ENCODE peak calls at places on chromosomes 16 and 17, in ten cellular contexts. A, V, S, C, U, P, H, K, B and Z are unnamed samples.

GRCh38 chr16:55279598-55279997 is 44.4 kb upstream of the IRX6 start:
- DNase-seq in U (no peak), V (no peak), H (no peak), A (no peak), P (no peak), C (no peak), B (no peak), S (no peak), K (no peak), Z (no peak)

GRCh38 chr17:78125138-78125913 is 3.2 kb downstream of the TMC6 start:
- DNase-seq in K (no peak), H (no peak), S (no peak), P (no peak), C (no peak), A (no peak), U (no peak), B (no peak), V (no peak), Z (no peak)

GRCh38 chr16:79391395-79391794 is 209.1 kb downstream of the MAF start:
- DNase-seq in K (no peak), S (no peak), A (no peak), U (no peak), H (no peak), B (no peak), C (no peak), V (no peak), P (no peak), Z (no peak)

GRCh38 chr16:67708368-67708771 is 10.7 kb downstream of the GFOD2 start:
- DNase-seq in S (no peak), H (no peak), A (no peak), U (no peak), C (peak), B (no peak), V (no peak), P (no peak), K (peak), Z (no peak)

GRCh38 chr17:59331929-59332889 is 754 bp downstream of the YPEL2 start:
- DNase-seq in C (no peak), P (peak), H (no peak), V (no peak), K (peak), A (no peak), U (peak), S (peak), B (peak), Z (no peak)

GRCh38 chr17:47253541-47254402 is at the start of gene ITGB3:
- DNase-seq in P (peak), K (peak), H (peak), B (peak), A (peak), V (peak), U (peak), C (peak), S (peak), Z (peak)

GRCh38 chr17:3558603-3559269 is 1.1 kb upstream of the TRPV3 start:
- DNase-seq in K (no peak), C (peak), U (no peak), V (no peak), S (no peak), B (peak), H (no peak), A (peak), P (no peak), Z (no peak)

GRCh38 chr16:24931091-24931490 is 84.1 kb downstream of the ARHGAP17 start:
- DNase-seq in V (no peak), B (no peak), H (no peak), P (no peak), K (no peak), S (no peak), U (no peak), C (no peak), A (no peak), Z (no peak)

GRCh38 chr16:1277945-1278282 is 22.0 kb downstream of the TPSD1 start:
- DNase-seq in C (no peak), S (no peak), A (no peak), B (no peak), U (no peak), K (no peak), H (no peak), P (no peak), V (no peak), Z (no peak)

GRCh38 chr17:17213775-17214174 is 7.6 kb upstream of the PLD6 start:
- DNase-seq in K (no peak), H (no peak), U (no peak), P (no peak), V (no peak), C (no peak), S (no peak), A (no peak), B (no peak), Z (no peak)

GRCh38 chr16:3951861-3952332 is 71.4 kb upstream of the CREBBP start:
- DNase-seq in B (no peak), A (no peak), H (no peak), S (no peak), P (no peak), C (peak), K (no peak), U (no peak), V (no peak), Z (no peak)

GRCh38 chr17:28717578-28718316 is at the start of gene RAB34:
- DNase-seq in C (peak), B (no peak), V (peak), A (no peak), H (no peak), P (peak), K (peak), U (peak), S (no peak), Z (peak)

GRCh38 chr16:27246439-27246838 is 22.1 kb downstream of the NSMCE1 start:
- DNase-seq in P (no peak), A (no peak), S (no peak), V (no peak), H (no peak), K (no peak), B (no peak), C (no peak), U (no peak), Z (no peak)

GRCh38 chr16:2825049-2825742 is 4.9 kb upstream of the ZG16B start:
- DNase-seq in H (no peak), A (no peak), S (no peak), U (no peak), V (no peak), B (no peak), C (no peak), P (no peak), K (no peak), Z (no peak)

GRCh38 chr17:57285681-57286080 is 29.4 kb downstream of the MSI2 start:
- DNase-seq in S (no peak), P (no peak), H (no peak), U (no peak), A (no peak), K (no peak), B (no peak), C (no peak), V (no peak), Z (no peak)

GRCh38 chr16:81499576-81500380 is 55.2 kb downstream of the CMIP start:
- DNase-seq in U (no peak), B (no peak), V (no peak), S (no peak), C (no peak), P (no peak), K (no peak), A (no peak), H (no peak), Z (no peak)
- TF ChIP-seq POLR2A in U (no peak), B (no peak), V (no peak), S (no peak), C (no peak), P (no peak), K (no peak), A (no peak), H (no peak), Z (no peak)

GRCh38 chr16:58392215-58393137 is at the start of gene GINS3:
- DNase-seq in A (peak), S (peak), C (peak), B (peak), K (peak), V (peak), U (peak), P (peak), H (peak), Z (peak)
- TF ChIP-seq POLR2A in A (peak), S (peak), C (peak), B (peak), K (no peak), V (peak), U (no peak), P (peak), H (no peak), Z (peak)

GRCh38 chr17:66964930-66965800 is 658 bp downstream of the CACNG4 start:
- DNase-seq in U (no peak), K (no peak), S (no peak), C (no peak), A (peak), P (peak), H (no peak), V (peak), B (no peak), Z (peak)
- TF ChIP-seq POLR2A in U (no peak), K (no peak), S (no peak), C (no peak), A (no peak), P (no peak), H (no peak), V (no peak), B (no peak), Z (no peak)

GRCh38 chr16:57149391-57149790 is 36.4 kb downstream of the PSME3IP1 start:
- DNase-seq in U (no peak), B (no peak), H (no peak), V (no peak), S (no peak), K (no peak), A (no peak), P (no peak), C (no peak), Z (no peak)

GRCh38 chr16:57146735-57147134 is 39.1 kb downstream of the PSME3IP1 start:
- DNase-seq in P (no peak), B (no peak), V (peak), A (no peak), H (no peak), C (no peak), S (peak), U (no peak), K (no peak), Z (peak)

GRCh38 chr16:57145964-57146647 is 39.7 kb downstream of the PSME3IP1 start:
- DNase-seq in P (no peak), B (no peak), H (no peak), C (no peak), A (no peak), V (no peak), K (no peak), U (no peak), S (no peak), Z (no peak)

GRCh38 chr16:57148481-57148880 is 37.4 kb downstream of the PSME3IP1 start:
- DNase-seq in P (no peak), H (no peak), B (no peak), C (no peak), S (no peak), A (no peak), V (no peak), K (no peak), U (no peak), Z (no peak)

GRCh38 chr16:57147381-57148191 is 38.3 kb downstream of the PSME3IP1 start:
- DNase-seq in V (no peak), S (no peak), P (no peak), C (peak), K (peak), B (no peak), H (no peak), A (no peak), U (no peak), Z (no peak)
- TF ChIP-seq POLR2A in V (no peak), S (no peak), P (no peak), C (no peak), K (no peak), B (no peak), H (no peak), A (no peak), U (no peak), Z (no peak)

GRCh38 chr17:7222972-7223292 is 3.2 kb downstream of the ACADVL start:
- DNase-seq in K (peak), H (no peak), S (no peak), B (no peak), A (no peak), P (peak), C (no peak), U (no peak), V (no peak), Z (no peak)
- TF ChIP-seq POLR2A in K (no peak), H (no peak), S (peak), B (no peak), A (no peak), P (no peak), C (no peak), U (no peak), V (peak), Z (peak)

DNA sequence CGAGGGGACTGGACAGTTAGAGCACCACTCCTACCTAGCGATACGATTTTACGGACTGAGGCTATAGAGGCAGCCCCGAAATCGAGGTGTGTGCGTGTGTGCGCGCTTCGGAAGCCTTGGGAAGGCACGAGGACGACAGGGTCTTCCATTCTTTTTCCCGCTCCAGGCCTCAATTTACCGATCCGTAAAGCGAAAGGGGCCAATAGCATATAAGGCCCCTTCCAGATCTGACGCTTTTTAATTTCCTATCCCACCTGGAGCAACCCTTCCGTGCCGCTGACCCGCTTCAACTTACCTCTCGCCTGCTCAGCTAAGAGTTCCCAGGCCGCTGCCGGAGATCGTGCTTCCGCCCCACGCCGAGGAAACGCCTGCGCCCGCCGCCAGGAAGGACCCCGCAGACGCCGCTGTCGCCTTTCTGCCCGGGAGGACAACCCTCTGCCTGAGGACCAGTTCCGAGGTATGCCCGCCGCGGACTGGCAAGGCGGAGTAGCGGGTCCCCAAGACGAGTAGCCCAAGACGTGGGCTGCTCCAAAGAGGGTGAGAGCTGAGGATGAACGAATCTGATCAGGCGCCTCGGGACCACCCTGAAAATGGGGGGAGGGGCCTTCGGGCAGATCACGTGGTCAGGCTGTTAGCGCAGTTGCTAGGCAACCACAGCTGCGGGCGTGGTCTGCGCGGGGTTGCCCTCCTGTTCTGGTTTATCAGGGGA is at the start of gene EFTUD2:
- DNase-seq in V (peak), C (peak), A (peak), B (peak), K (peak), S (peak), H (peak), P (peak), U (peak), Z (peak)
- TF ChIP-seq POLR2A in V (peak), C (peak), A (peak), B (peak), K (no peak), S (peak), H (peak), P (peak), U (peak), Z (peak)